ENCODE peak calls at places on chromosomes 13 and 19, in nine cellular contexts. W is heart left ventricle, X is nephron progenitor cell, N is retinal pigment epithelial cell, Q is fibroblast of mammary gland, J is cardiac fibroblast, D is HFF-Myc, C is coronary artery, I is progenitor cell of endocrine pancreas. S is an unnamed sample.

GRCh38 chr19:4987286-4987685 is 18.4 kb downstream of the KDM4B start:
- DNase-seq in W (no peak), X (no peak), N (no peak), Q (peak; percentile 35), J (no peak), D (no peak), C (no peak), I (no peak), S (no peak)

GRCh38 chr19:46863818-46864629 is 3.2 kb downstream of the ARHGAP35 start:
- DNase-seq in W (no peak), X (peak; percentile 36), N (peak; percentile 74), Q (peak; percentile 48), J (peak; percentile 86), D (peak; percentile 38), C (no peak), I (no peak), S (no peak)

GRCh38 chr13:41658057-41658642 is 200.8 kb downstream of the RGCC start:
- DNase-seq in W (no peak), X (no peak), N (no peak), Q (peak; percentile 60), J (peak; percentile 73), D (no peak), C (no peak), I (no peak), S (no peak)

GRCh38 chr13:102286326-102286725 is 115.5 kb downstream of the FGF14 start:
- DNase-seq in W (no peak), X (no peak), N (peak; percentile 81), Q (peak; percentile 99), J (peak; percentile 59), D (no peak), C (no peak), I (no peak), S (no peak)

GRCh38 chr13:36888645-36889044 is 31.4 kb downstream of the SMAD9 start:
- DNase-seq in W (no peak), X (no peak), N (no peak), Q (no peak), J (no peak), D (no peak), C (no peak), I (no peak), S (no peak)

GRCh38 chr19:49844138-49844740 is 6.7 kb upstream of the PTOV1 start:
- DNase-seq in W (no peak), X (no peak), N (no peak), Q (no peak), J (no peak), D (no peak), C (no peak), I (no peak), S (no peak)

GRCh38 chr19:9939301-9939913 is 3.1 kb upstream of the OLFM2 start:
- DNase-seq in W (no peak), X (no peak), N (no peak), Q (peak; percentile 53), J (peak; percentile 44), D (no peak), C (no peak), I (no peak), S (no peak)

GRCh38 chr19:41354343-41354974 is 737 bp upstream of the TGFB1 start:
- DNase-seq in W (no peak), X (no peak), N (no peak), Q (no peak), J (no peak), D (no peak), C (no peak), I (no peak), S (no peak)

GRCh38 chr19:51771369-51771768 is 10.4 kb downstream of the FPR2 start:
- DNase-seq in W (no peak), X (no peak), N (no peak), Q (no peak), J (peak; percentile 36), D (no peak), C (no peak), I (no peak), S (no peak)

GRCh38 chr13:41327994-41328778 is 17.1 kb downstream of the NAA16 start:
- DNase-seq in W (no peak), X (no peak), N (no peak), Q (no peak), J (peak; percentile 17), D (no peak), C (no peak), I (no peak), S (no peak)

GRCh38 chr13:33787051-33787591 is 30.8 kb upstream of the RFC3 start:
- DNase-seq in W (no peak), X (no peak), N (no peak), Q (peak; percentile 7), J (peak; percentile 4), D (no peak), C (no peak), I (no peak), S (no peak)

GRCh38 chr19:38993271-38993670 is 17.7 kb upstream of the FBXO17 start:
- DNase-seq in W (no peak), X (no peak), N (peak; percentile 53), Q (peak; percentile 71), J (peak; percentile 69), D (no peak), C (no peak), I (no peak), S (no peak)
- TF ChIP-seq CTCF in W (no peak), X (no peak), N (no peak), Q (no peak), J (no peak), D (no peak), C (no peak), I (no peak), S (no peak)

GRCh38 chr19:17677002-17677401 is 11.2 kb downstream of the UNC13A start:
- DNase-seq in W (no peak), X (no peak), N (no peak), Q (no peak), J (no peak), D (no peak), C (no peak), I (no peak), S (no peak)
- TF ChIP-seq CTCF in W (peak; percentile 22), X (no peak), N (peak; percentile 36), Q (no peak), J (no peak), D (peak; percentile 16), C (no peak), I (peak; percentile 17), S (peak; percentile 29)

GRCh38 chr13:24149306-24150032 is 11.1 kb upstream of the SPATA13 start:
- DNase-seq in W (no peak), X (no peak), N (no peak), Q (peak; percentile 66), J (peak; percentile 47), D (no peak), C (no peak), I (no peak), S (no peak)

GRCh38 chr13:24150613-24151012 is 9.9 kb upstream of the SPATA13 start:
- DNase-seq in W (no peak), X (no peak), N (no peak), Q (no peak), J (no peak), D (no peak), C (no peak), I (no peak), S (no peak)

GRCh38 chr13:24146961-24147569 is 13.5 kb upstream of the SPATA13 start:
- DNase-seq in W (no peak), X (no peak), N (no peak), Q (no peak), J (peak; percentile 17), D (no peak), C (no peak), I (no peak), S (no peak)

GRCh38 chr13:24147570-24147963 is 13.0 kb upstream of the SPATA13 start:
- DNase-seq in W (no peak), X (no peak), N (no peak), Q (no peak), J (no peak), D (no peak), C (no peak), I (no peak), S (no peak)

DNA sequence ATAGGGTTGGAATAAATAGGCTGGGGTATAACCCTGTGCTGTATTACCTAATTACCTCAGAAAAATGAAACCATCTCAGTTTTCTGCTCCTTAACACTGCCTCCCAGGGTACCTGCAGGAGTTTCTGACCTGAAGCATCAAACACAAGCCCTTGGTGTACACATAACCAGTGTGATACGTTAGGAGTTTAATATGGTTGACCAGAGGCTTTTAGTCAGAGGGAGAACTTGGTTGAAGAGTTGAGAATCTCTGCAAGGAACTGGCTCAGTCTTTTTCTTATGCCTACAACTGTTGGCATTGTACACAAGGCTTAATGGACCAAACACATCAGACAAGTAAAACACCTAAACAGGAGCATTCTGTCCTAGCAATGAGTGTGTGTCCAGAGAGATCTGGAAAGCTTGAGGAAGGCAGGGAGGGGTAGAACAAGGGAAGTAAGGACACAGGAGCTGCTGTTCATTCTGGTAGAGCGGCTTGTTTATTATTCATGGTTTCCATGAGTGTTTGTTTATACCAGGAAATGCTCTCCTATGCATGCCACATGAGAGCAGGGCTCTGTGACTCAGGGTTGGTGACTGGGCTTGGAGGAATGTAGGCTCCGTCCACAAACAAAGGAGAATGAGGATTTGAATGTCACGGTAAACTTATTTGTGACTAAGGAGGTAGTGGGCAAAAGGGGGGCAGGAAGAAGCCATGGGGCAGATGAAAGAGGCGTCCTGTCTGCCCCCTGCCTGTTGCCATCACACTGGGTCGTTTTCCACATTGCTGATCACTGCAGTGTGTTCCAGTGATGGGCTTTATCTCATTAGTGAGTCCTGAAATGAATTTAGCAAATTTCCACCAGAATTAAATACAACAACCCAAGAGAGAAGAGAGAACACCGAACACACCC is 11.9 kb upstream of the SPATA13 start:
- DNase-seq in W (no peak), X (no peak), N (peak; percentile 96), Q (peak; percentile 98), J (peak; percentile 93), D (peak; percentile 95), C (no peak), I (no peak), S (no peak)
- TF ChIP-seq CTCF in W (no peak), X (no peak), N (peak; percentile 35), Q (peak; percentile 19), J (no peak), D (no peak), C (no peak), I (no peak), S (no peak)

GRCh38 chr13:94968040-94968756 is 255.9 kb upstream of the SOX21 start:
- DNase-seq in W (no peak), X (peak; percentile 71), N (no peak), Q (no peak), J (peak; percentile 14), D (no peak), C (no peak), I (peak; percentile 26), S (peak; percentile 16)
- TF ChIP-seq CTCF in W (no peak), X (no peak), N (peak; percentile 25), Q (no peak), J (no peak), D (no peak), C (no peak), I (peak; percentile 33), S (peak; percentile 7)

GRCh38 chr13:85798999-85799646 is at the start of gene SLITRK6:
- DNase-seq in W (no peak), X (peak; percentile 11), N (peak; percentile 66), Q (peak; percentile 48), J (peak; percentile 46), D (peak; percentile 62), C (no peak), I (no peak), S (no peak)
- TF ChIP-seq CTCF in W (no peak), X (no peak), N (peak; percentile 36), Q (no peak), J (no peak), D (peak; percentile 6), C (no peak), I (no peak), S (peak; percentile 35)

GRCh38 chr19:29793116-29793727 is 18.6 kb upstream of the CCNE1 start:
- DNase-seq in W (no peak), X (no peak), N (no peak), Q (no peak), J (no peak), D (no peak), C (no peak), I (no peak), S (no peak)
- TF ChIP-seq CTCF in W (no peak), X (no peak), N (no peak), Q (no peak), J (no peak), D (no peak), C (no peak), I (no peak), S (no peak)